ENCODE peak calls at places on chromosomes 13 and 19, in eight cellular contexts. M, K, E, Y, R, I, L and V are unnamed samples.
A peak's percentile ranks its signal among the peaks of the same experiment; 100 is the strongest.

GRCh38 chr13:24680258-24680920 is at the start of gene ATP12A:
- DNase-seq in M (peak; percentile 61), K (peak; percentile 91), E (peak; percentile 20), Y (peak; percentile 92), R (no peak), I (no peak), L (no peak), V (no peak)

GRCh38 chr13:97549201-97549600 is 115.2 kb downstream of the RAP2A start:
- DNase-seq in M (no peak), K (no peak), E (no peak), Y (no peak), R (no peak), I (no peak), L (no peak), V (no peak)

GRCh38 chr13:91813255-91813654 is 414.8 kb downstream of the GPC5 start:
- DNase-seq in M (no peak), K (no peak), E (no peak), Y (no peak), R (no peak), I (no peak), L (no peak), V (no peak)

GRCh38 chr19:30226464-30227070 is 145.6 kb upstream of the ZNF536 start:
- DNase-seq in M (peak; percentile 34), K (peak; percentile 58), E (no peak), Y (peak; percentile 32), R (no peak), I (no peak), L (no peak), V (no peak)

GRCh38 chr19:49335784-49336481 is 727 bp downstream of the CD37 start:
- DNase-seq in M (no peak), K (no peak), E (no peak), Y (no peak), R (peak; percentile 26), I (no peak), L (no peak), V (no peak)

GRCh38 chr13:39322836-39323585 is 280.0 kb downstream of the LHFPL6 start:
- DNase-seq in M (no peak), K (no peak), E (no peak), Y (no peak), R (no peak), I (no peak), L (no peak), V (no peak)

GRCh38 chr13:44759723-44760360 is 183.7 kb upstream of the TSC22D1 start:
- DNase-seq in M (no peak), K (no peak), E (no peak), Y (no peak), R (no peak), I (no peak), L (peak; percentile 36), V (no peak)

GRCh38 chr19:4904481-4904880 is 1.8 kb upstream of the ARRDC5 start:
- DNase-seq in M (no peak), K (no peak), E (no peak), Y (no peak), R (no peak), I (no peak), L (no peak), V (no peak)

GRCh38 chr13:98041081-98041820 is 87.8 kb downstream of the IPO5 start:
- DNase-seq in M (no peak), K (no peak), E (no peak), Y (no peak), R (no peak), I (no peak), L (no peak), V (no peak)

GRCh38 chr13:67390462-67391093 is 160.4 kb upstream of the PCDH9 start:
- DNase-seq in M (no peak), K (no peak), E (no peak), Y (no peak), R (no peak), I (peak; percentile 65), L (peak; percentile 77), V (no peak)

GRCh38 chr19:14516746-14517438 is 1.3 kb downstream of the DNAJB1 start:
- DNase-seq in M (no peak), K (no peak), E (no peak), Y (no peak), R (no peak), I (no peak), L (no peak), V (no peak)

GRCh38 chr19:10061717-10062310 is 24.3 kb upstream of the SHFL start:
- DNase-seq in M (no peak), K (no peak), E (no peak), Y (peak; percentile 69), R (no peak), I (peak; percentile 3), L (no peak), V (no peak)

GRCh38 chr13:67076378-67076777 is 153.8 kb downstream of the PCDH9 start:
- DNase-seq in M (no peak), K (no peak), E (no peak), Y (no peak), R (no peak), I (no peak), L (no peak), V (peak; percentile 4)

GRCh38 chr19:36054733-36055686 is at the start of gene WDR62:
- DNase-seq in M (peak; percentile 96), K (peak; percentile 99), E (peak; percentile 91), Y (peak; percentile 96), R (peak; percentile 97), I (peak; percentile 89), L (no peak), V (no peak)

GRCh38 chr13:79973533-79973963 is 367.4 kb downstream of the SPRY2 start:
- DNase-seq in M (no peak), K (no peak), E (no peak), Y (peak; percentile 38), R (no peak), I (no peak), L (no peak), V (no peak)

GRCh38 chr13:46605824-46606554 is 53.0 kb downstream of the LRCH1 start:
- DNase-seq in M (no peak), K (no peak), E (no peak), Y (no peak), R (no peak), I (no peak), L (no peak), V (no peak)

GRCh38 chr19:6108721-6109633 is 1.3 kb downstream of the RFX2 start:
- DNase-seq in M (peak; percentile 70), K (peak; percentile 93), E (peak; percentile 27), Y (peak; percentile 64), R (peak; percentile 86), I (no peak), L (peak; percentile 69), V (no peak)

GRCh38 chr13:99385940-99386339 is 78.7 kb upstream of the GPR183 start:
- DNase-seq in M (no peak), K (no peak), E (no peak), Y (no peak), R (no peak), I (no peak), L (no peak), V (no peak)

GRCh38 chr19:46932346-46932745 is 71.5 kb downstream of the ARHGAP35 start:
- DNase-seq in M (no peak), K (no peak), E (no peak), Y (no peak), R (no peak), I (peak; percentile 74), L (peak; percentile 29), V (no peak)

GRCh38 chr19:20664917-20665781 is 3.8 kb upstream of the ZNF626 start:
- DNase-seq in M (no peak), K (no peak), E (no peak), Y (peak; percentile 49), R (peak; percentile 50), I (no peak), L (peak; percentile 10), V (no peak)

GRCh38 chr13:60094385-60095088 is 69.2 kb downstream of the DIAPH3 start:
- DNase-seq in M (no peak), K (no peak), E (no peak), Y (no peak), R (no peak), I (no peak), L (no peak), V (no peak)

GRCh38 chr19:39553082-39553652 is 13.2 kb upstream of the EID2 start:
- DNase-seq in M (no peak), K (no peak), E (no peak), Y (no peak), R (no peak), I (no peak), L (no peak), V (no peak)

GRCh38 chr19:34184880-34185491 is 12.7 kb downstream of the LSM14A start:
- DNase-seq in M (no peak), K (no peak), E (peak; percentile 15), Y (no peak), R (no peak), I (no peak), L (peak; percentile 25), V (peak; percentile 37)

GRCh38 chr19:42293539-42293938 is 8.4 kb upstream of the PRR19 start:
- DNase-seq in M (no peak), K (peak; percentile 73), E (no peak), Y (peak; percentile 65), R (peak; percentile 48), I (no peak), L (no peak), V (no peak)
- H3K36me3 ChIP-seq in M (peaks cover 3% of the 10 kb centered on the region), K (peaks cover 65% of the 10 kb centered on the region), E (peaks cover 11% of the 10 kb centered on the region), Y (no peaks in the 10 kb centered on the region), R (no peaks in the 10 kb centered on the region), I (peaks cover 64% of the 10 kb centered on the region), L (peaks cover 44% of the 10 kb centered on the region), V (peaks cover 53% of the 10 kb centered on the region)

DNA sequence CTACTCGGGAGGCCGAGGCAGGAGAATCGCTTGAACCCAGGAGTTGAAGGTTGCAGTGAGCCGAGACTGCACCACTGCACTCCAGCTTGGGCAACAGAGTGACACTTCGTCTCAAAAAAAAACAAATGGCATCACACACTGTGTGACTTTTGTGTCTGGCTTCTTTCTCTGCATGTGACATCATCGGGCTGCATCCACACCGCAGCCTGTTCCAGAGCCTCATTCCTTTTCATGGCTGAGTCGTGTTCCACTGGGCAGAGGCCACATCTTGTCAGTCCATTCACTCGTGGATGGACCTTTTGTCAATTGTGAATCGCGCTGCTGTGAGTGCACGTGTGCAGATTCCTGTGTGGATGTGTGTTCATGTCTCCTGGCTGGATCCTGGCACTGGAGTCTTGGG is 8.3 kb downstream of the THOP1 start:
- DNase-seq in M (no peak), K (no peak), E (no peak), Y (no peak), R (no peak), I (no peak), L (no peak), V (no peak)
- H3K36me3 ChIP-seq in M (no peaks in the 10 kb centered on the region), K (peaks cover 18% of the 10 kb centered on the region), E (no peaks in the 10 kb centered on the region), Y (peaks cover 11% of the 10 kb centered on the region), R (no peaks in the 10 kb centered on the region), I (peaks cover 35% of the 10 kb centered on the region), L (peaks cover 23% of the 10 kb centered on the region), V (peaks cover 23% of the 10 kb centered on the region)

DNA sequence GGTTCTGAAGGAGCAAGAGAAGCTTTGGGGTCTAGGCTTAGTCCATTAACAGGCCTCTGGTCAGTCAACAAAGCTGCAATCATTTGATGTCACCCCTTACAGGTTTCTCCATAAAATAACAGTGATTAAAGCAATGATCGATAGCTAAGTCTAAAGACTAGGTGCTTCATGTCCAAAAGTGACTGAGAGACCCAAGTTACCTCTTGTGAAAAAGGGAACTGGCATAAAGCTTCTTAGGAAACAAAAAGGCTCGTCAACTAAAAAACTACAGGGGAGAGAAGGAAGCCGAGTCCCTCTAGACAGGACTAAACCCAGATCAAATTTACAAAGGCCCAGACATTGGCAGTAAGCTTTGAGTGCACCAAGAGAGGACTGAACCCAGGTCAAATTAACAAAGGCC is 2.2 kb downstream of the DCUN1D2 start:
- DNase-seq in M (no peak), K (no peak), E (no peak), Y (no peak), R (no peak), I (no peak), L (no peak), V (no peak)
- H3K36me3 ChIP-seq in M (no peaks in the 10 kb centered on the region), K (no peaks in the 10 kb centered on the region), E (no peaks in the 10 kb centered on the region), Y (no peaks in the 10 kb centered on the region), R (no peaks in the 10 kb centered on the region), I (peaks cover 4% of the 10 kb centered on the region), L (peaks cover 2% of the 10 kb centered on the region), V (no peaks in the 10 kb centered on the region)

GRCh38 chr13:31151837-31152236 is 9.9 kb downstream of the HSPH1 start:
- DNase-seq in M (no peak), K (no peak), E (no peak), Y (no peak), R (no peak), I (no peak), L (no peak), V (no peak)
- H3K36me3 ChIP-seq in M (peaks cover 6% of the 10 kb centered on the region), K (peaks cover 44% of the 10 kb centered on the region), E (peaks cover 80% of the 10 kb centered on the region), Y (peaks cover 88% of the 10 kb centered on the region), R (peaks cover 4% of the 10 kb centered on the region), I (peaks cover 45% of the 10 kb centered on the region), L (peaks cover 3% of the 10 kb centered on the region), V (peaks cover 5% of the 10 kb centered on the region)